ENCODE peak calls at places on chromosomes 11 and 22, in eight cellular contexts. Y, J, G, D, V, M, S and Q are unnamed samples.

GRCh38 chr22:39024923-39025322 is 4.0 kb downstream of the APOBEC3D start:
- DNase-seq in Y (no peak), J (no peak), G (no peak), D (no peak), V (no peak), M (no peak), S (no peak), Q (no peak)

GRCh38 chr11:120108154-120108784 is 29.6 kb downstream of the TRIM29 start:
- DNase-seq in Y (peak), J (peak), G (peak), D (peak), V (no peak), M (peak), S (no peak), Q (no peak)

GRCh38 chr22:39429186-39429585 is 27.6 kb upstream of the MGAT3 start:
- DNase-seq in Y (no peak), J (no peak), G (no peak), D (no peak), V (no peak), M (no peak), S (no peak), Q (no peak)

GRCh38 chr11:9069256-9069655 is 22.1 kb downstream of the SCUBE2 start:
- DNase-seq in Y (no peak), J (no peak), G (no peak), D (no peak), V (no peak), M (no peak), S (no peak), Q (no peak)

GRCh38 chr11:70226967-70227366 is 23.9 kb downstream of the FADD start:
- DNase-seq in Y (no peak), J (no peak), G (peak), D (no peak), V (no peak), M (no peak), S (no peak), Q (no peak)

GRCh38 chr11:117300301-117300700 is 9.2 kb downstream of the BACE1-AS start:
- DNase-seq in Y (peak), J (peak), G (no peak), D (no peak), V (peak), M (peak), S (no peak), Q (no peak)

GRCh38 chr22:20439928-20440575 is 2.4 kb upstream of the SCARF2 start:
- DNase-seq in Y (no peak), J (no peak), G (no peak), D (no peak), V (no peak), M (peak), S (no peak), Q (no peak)

GRCh38 chr11:9672918-9673317 is 9.0 kb downstream of the SWAP70 start:
- DNase-seq in Y (no peak), J (no peak), G (no peak), D (no peak), V (no peak), M (no peak), S (no peak), Q (no peak)

GRCh38 chr11:12388171-12388570 is 10.8 kb downstream of the PARVA start:
- DNase-seq in Y (no peak), J (no peak), G (no peak), D (no peak), V (no peak), M (no peak), S (no peak), Q (no peak)

GRCh38 chr11:111112614-111113013 is 132.9 kb upstream of the POU2AF2 start:
- DNase-seq in Y (no peak), J (no peak), G (no peak), D (no peak), V (no peak), M (no peak), S (no peak), Q (no peak)

GRCh38 chr22:35074583-35074982 is 8.6 kb downstream of the ISX start:
- DNase-seq in Y (no peak), J (no peak), G (no peak), D (no peak), V (no peak), M (no peak), S (no peak), Q (no peak)

GRCh38 chr11:83970061-83970671 is 684.0 kb upstream of the CCDC90B start:
- DNase-seq in Y (no peak), J (no peak), G (no peak), D (no peak), V (no peak), M (no peak), S (no peak), Q (no peak)

GRCh38 chr11:10490398-10491232 is 35.6 kb downstream of the AMPD3 start:
- DNase-seq in Y (peak), J (peak), G (peak), D (no peak), V (peak), M (peak), S (no peak), Q (peak)

GRCh38 chr11:101860694-101861371 is 54.0 kb upstream of the CEP126 start:
- DNase-seq in Y (peak), J (peak), G (peak), D (no peak), V (no peak), M (no peak), S (no peak), Q (no peak)

GRCh38 chr11:70730411-70730810 is 332.1 kb downstream of the CTTN start:
- DNase-seq in Y (no peak), J (no peak), G (no peak), D (no peak), V (no peak), M (no peak), S (no peak), Q (peak)

GRCh38 chr22:20244744-20245576 is 23.2 kb downstream of the RTN4R start:
- DNase-seq in Y (peak), J (no peak), G (no peak), D (no peak), V (no peak), M (no peak), S (no peak), Q (no peak)

GRCh38 chr11:5808500-5809121 is at the start of gene OR52N2:
- DNase-seq in Y (peak), J (peak), G (peak), D (peak), V (peak), M (peak), S (no peak), Q (peak)

GRCh38 chr11:8149726-8150125 is 19.1 kb downstream of the RIC3 start:
- DNase-seq in Y (no peak), J (no peak), G (no peak), D (no peak), V (no peak), M (no peak), S (no peak), Q (no peak)

GRCh38 chr11:35003658-35004057 is 87.2 kb downstream of the PDHX start:
- DNase-seq in Y (no peak), J (no peak), G (no peak), D (no peak), V (no peak), M (no peak), S (no peak), Q (no peak)

GRCh38 chr11:8093931-8094575 is 13.0 kb downstream of the TUB start:
- DNase-seq in Y (no peak), J (no peak), G (no peak), D (no peak), V (no peak), M (peak), S (no peak), Q (no peak)

GRCh38 chr11:57303280-57303989 is 21.3 kb downstream of the TNKS1BP1 start:
- DNase-seq in Y (no peak), J (no peak), G (no peak), D (no peak), V (no peak), M (peak), S (no peak), Q (no peak)

GRCh38 chr22:36379593-36380361 is 8.0 kb downstream of the MYH9 start:
- DNase-seq in Y (no peak), J (no peak), G (peak), D (no peak), V (no peak), M (no peak), S (no peak), Q (no peak)

GRCh38 chr11:107769189-107769588 is 57.3 kb upstream of the SLN start:
- DNase-seq in Y (no peak), J (peak), G (no peak), D (no peak), V (peak), M (no peak), S (no peak), Q (no peak)

GRCh38 chr11:129997513-129997912 is 5.1 kb downstream of the PRDM10 start:
- DNase-seq in Y (no peak), J (no peak), G (no peak), D (no peak), V (no peak), M (no peak), S (no peak), Q (no peak)

GRCh38 chr11:27387362-27387761 is 24.3 kb upstream of the CCDC34 start:
- DNase-seq in Y (no peak), J (no peak), G (no peak), D (no peak), V (no peak), M (no peak), S (no peak), Q (no peak)

DNA sequence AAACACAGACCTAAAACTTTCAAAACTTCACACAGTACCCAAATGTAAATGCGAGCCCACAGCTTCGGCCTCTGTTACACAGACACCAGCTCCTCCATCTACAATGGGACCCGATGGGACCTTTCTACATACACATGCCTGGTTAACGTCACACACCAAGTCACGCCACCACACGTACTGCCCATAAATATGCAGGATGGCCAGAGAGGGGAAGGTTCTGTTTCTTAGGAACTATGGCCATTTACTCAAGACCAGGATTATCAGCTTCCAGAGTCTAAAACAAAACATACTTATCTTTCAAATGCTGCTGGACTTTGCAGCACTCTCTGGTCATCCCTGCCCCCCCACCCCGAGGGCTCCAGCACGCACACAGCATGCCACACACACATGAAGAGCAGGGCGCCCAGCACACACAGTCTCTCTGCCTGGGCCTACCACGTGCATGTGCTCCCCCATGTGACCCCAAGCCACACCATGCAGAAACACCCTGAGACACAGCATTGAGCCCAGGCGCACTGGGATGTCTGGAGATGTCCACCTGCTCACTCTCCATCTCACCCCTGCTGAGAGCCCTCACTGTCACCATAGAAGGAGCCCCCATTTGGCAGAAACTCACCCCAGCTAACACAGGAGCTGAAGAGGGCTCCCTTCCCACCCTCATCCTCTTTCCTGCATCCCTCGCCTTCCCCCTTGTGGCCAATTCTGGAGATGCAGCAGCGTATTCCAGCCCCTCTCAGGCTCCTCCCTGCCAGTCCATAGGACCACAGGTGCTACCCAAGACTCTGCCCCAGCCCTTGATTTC is 61.8 kb downstream of the SLC22A12 start:
- DNase-seq in Y (peak), J (peak), G (peak), D (peak), V (no peak), M (peak), S (no peak), Q (peak)
- TF ChIP-seq CTCF in Y (peak), J (peak), G (peak), D (peak), V (peak), M (peak), S (peak), Q (peak)

GRCh38 chr11:123235117-123235686 is 40.2 kb upstream of the CLMP start:
- DNase-seq in Y (peak), J (no peak), G (peak), D (no peak), V (no peak), M (peak), S (no peak), Q (no peak)
- TF ChIP-seq CTCF in Y (peak), J (peak), G (peak), D (peak), V (peak), M (peak), S (peak), Q (peak)

GRCh38 chr22:50001388-50002231 is 11.0 kb downstream of the IL17REL start:
- DNase-seq in Y (no peak), J (no peak), G (no peak), D (no peak), V (no peak), M (no peak), S (no peak), Q (no peak)
- TF ChIP-seq CTCF in Y (no peak), J (no peak), G (no peak), D (no peak), V (no peak), M (no peak), S (no peak), Q (no peak)

GRCh38 chr11:36035999-36036398 is 92.1 kb downstream of the LDLRAD3 start:
- DNase-seq in Y (no peak), J (no peak), G (no peak), D (no peak), V (no peak), M (no peak), S (no peak), Q (no peak)

GRCh38 chr11:36033936-36034335 is 90.1 kb downstream of the LDLRAD3 start:
- DNase-seq in Y (no peak), J (no peak), G (no peak), D (no peak), V (no peak), M (no peak), S (no peak), Q (no peak)

GRCh38 chr11:36033082-36033751 is 89.4 kb downstream of the LDLRAD3 start:
- DNase-seq in Y (no peak), J (no peak), G (no peak), D (no peak), V (no peak), M (no peak), S (no peak), Q (no peak)

GRCh38 chr11:36035454-36035853 is 91.6 kb downstream of the LDLRAD3 start:
- DNase-seq in Y (no peak), J (no peak), G (no peak), D (no peak), V (no peak), M (no peak), S (no peak), Q (no peak)

DNA sequence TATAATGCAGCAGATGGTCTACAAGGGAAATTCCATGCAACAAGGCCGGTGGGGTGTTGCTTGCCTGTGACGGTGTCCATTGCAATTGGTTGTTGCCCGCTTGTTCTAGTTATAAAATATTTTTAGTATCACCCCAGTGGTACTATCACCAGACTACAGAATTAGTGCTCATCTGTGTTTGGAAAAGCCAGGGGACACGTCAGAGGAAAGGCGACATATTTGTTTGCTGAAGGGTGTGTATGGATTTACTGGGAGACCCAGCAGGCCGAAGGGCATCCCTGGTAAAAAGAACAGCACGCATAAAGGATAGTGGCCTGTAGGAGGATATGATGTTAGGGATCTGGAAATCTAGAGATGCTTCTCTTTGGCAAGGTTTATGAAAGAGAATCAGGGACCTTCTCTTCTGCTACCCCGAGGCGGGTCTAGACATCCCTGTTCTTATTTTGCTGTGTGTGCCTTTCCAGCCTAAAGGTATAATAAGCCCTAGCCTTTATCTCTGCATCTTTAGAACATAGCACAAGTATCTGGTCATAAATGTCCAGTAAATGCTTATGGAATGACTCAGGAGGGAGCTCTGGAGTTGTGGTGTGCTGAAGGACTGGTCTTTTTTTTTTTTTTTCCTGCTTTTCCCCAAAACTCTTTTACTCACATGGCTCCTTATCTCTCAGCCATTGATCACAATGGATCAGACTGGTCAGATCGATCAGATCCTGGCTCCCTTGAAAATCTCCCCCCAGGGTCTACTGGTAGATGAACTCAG is 90.9 kb downstream of the LDLRAD3 start:
- DNase-seq in Y (no peak), J (peak), G (no peak), D (no peak), V (peak), M (no peak), S (peak), Q (no peak)
- TF ChIP-seq CTCF in Y (no peak), J (no peak), G (no peak), D (no peak), V (no peak), M (no peak), S (no peak), Q (no peak)